ENCODE peak calls at places on chromosomes 4 and X, in nine cellular contexts. E is M059J; F is cardiac fibroblast; K is NCI-H446 treated with DMSO at 0.1 percent for 48 hours; I is adipocyte; L is Calu3; B is activated T-cell treated with anti-CD3 and anti-CD28 coated beads, Interleukin-2, amount 50 U/mL, for 4 hours; W is stimulated activated CD8-positive, alpha-beta memory T cell treated with anti-CD3 and anti-CD28 coated beads, Interleukin-15, amount 100 ng/mL, for 4 hours; S is CD8-positive, alpha-beta memory T cell. Y is an unnamed sample.

GRCh38 chr4:93981594-93981993 is 153.0 kb downstream of the ATOH1 start:
- DNase-seq in W (no peak), B (no peak), F (no peak), K (no peak), L (no peak), S (no peak), I (no peak), E (no peak), Y (no peak)

GRCh38 chr4:139664442-139664841 is 1.2 kb upstream of the MGST2 start:
- DNase-seq in E (no peak), K (no peak), I (no peak), W (no peak), L (no peak), S (no peak), B (no peak), F (no peak), Y (no peak)

GRCh38 chrX:72255445-72255844 is 16.6 kb upstream of the ERCC6L start:
- DNase-seq in K (no peak), S (no peak), B (no peak), L (peak), W (no peak), F (no peak), E (peak), I (no peak), Y (no peak)

GRCh38 chr4:3792813-3793212 is 26.6 kb downstream of the ADRA2C start:
- DNase-seq in I (no peak), E (no peak), S (no peak), L (no peak), F (no peak), B (no peak), K (no peak), W (no peak), Y (no peak)

GRCh38 chrX:50100188-50100587 is 100.6 kb downstream of the AKAP4 start:
- DNase-seq in S (no peak), I (peak), E (no peak), K (no peak), B (no peak), L (peak), F (peak), W (no peak), Y (no peak)

GRCh38 chr4:179804440-179804839 is 2362.2 kb upstream of the AGA start:
- DNase-seq in I (peak), E (peak), S (no peak), B (no peak), F (no peak), W (no peak), L (peak), K (no peak), Y (no peak)

GRCh38 chr4:150828159-150828558 is 186.9 kb downstream of the LRBA start:
- DNase-seq in W (peak), F (no peak), B (peak), E (no peak), L (no peak), S (peak), K (no peak), I (no peak), Y (no peak)

GRCh38 chr4:123159479-123159878 is 237.1 kb upstream of the NUDT6 start:
- DNase-seq in E (no peak), B (no peak), F (no peak), S (no peak), L (no peak), W (no peak), I (no peak), K (no peak), Y (no peak)

GRCh38 chrX:132090370-132091152 is 37.3 kb downstream of the FRMD7 start:
- DNase-seq in E (no peak), I (no peak), B (no peak), K (no peak), W (no peak), S (no peak), F (no peak), L (no peak), Y (no peak)

GRCh38 chrX:67543818-67544217 is at the start of gene AR:
- DNase-seq in E (peak), I (peak), S (no peak), K (no peak), F (peak), B (no peak), L (peak), W (no peak), Y (peak)

GRCh38 chrX:135393046-135393445 is 28.7 kb upstream of the SMIM10L2A start:
- DNase-seq in W (no peak), K (no peak), F (no peak), B (no peak), E (no peak), L (no peak), I (no peak), S (no peak), Y (no peak)

GRCh38 chr4:7322166-7322991 is 112.4 kb downstream of the PSAPL1 start:
- DNase-seq in W (no peak), I (no peak), E (no peak), L (no peak), B (no peak), S (no peak), F (peak), K (no peak), Y (no peak)

GRCh38 chrX:88135735-88136134 is 611.3 kb upstream of the CPXCR1 start:
- DNase-seq in B (no peak), S (no peak), E (no peak), F (no peak), K (no peak), W (no peak), L (no peak), I (peak), Y (no peak)

GRCh38 chr4:150368667-150369066 is 213.3 kb upstream of the MAB21L2 start:
- DNase-seq in K (peak), E (no peak), I (no peak), B (no peak), W (no peak), L (no peak), F (no peak), S (no peak), Y (no peak)

GRCh38 chr4:100590308-100590707 is 72.5 kb upstream of the EMCN start:
- DNase-seq in L (no peak), I (peak), W (no peak), S (no peak), F (no peak), K (no peak), B (no peak), E (no peak), Y (peak)

GRCh38 chrX:105821471-105822081 is 763 bp upstream of the NRK start:
- DNase-seq in F (peak), B (no peak), S (no peak), L (no peak), I (peak), K (no peak), E (no peak), W (no peak), Y (no peak)

GRCh38 chrX:78555401-78555980 is 103.6 kb downstream of the RTL3 start:
- DNase-seq in S (no peak), F (no peak), W (no peak), L (no peak), I (peak), E (peak), B (no peak), K (no peak), Y (no peak)

GRCh38 chr4:170497105-170497504 is 407.3 kb upstream of the AADAT start:
- DNase-seq in S (no peak), I (peak), W (no peak), L (peak), K (no peak), F (no peak), B (no peak), E (no peak), Y (no peak)

GRCh38 chr4:71094201-71094600 is 100.8 kb downstream of the DCK start:
- DNase-seq in E (no peak), I (no peak), L (no peak), K (no peak), F (no peak), S (no peak), B (no peak), W (no peak), Y (no peak)

Y was measured in HFFc6.